ENCODE peak calls at places on chromosomes 12 and 14, in seven cellular contexts. J is IMR-90, X is mesendoderm, F is neuronal stem cell, W is H1, U is trophoblast cell, L is mesenchymal stem cell. P is an unnamed sample. For H3K4me1, the result is how much of the 10 kb centered on the place peaks cover.

GRCh38 chr12:57735952-57736742 is 2.4 kb downstream of the AGAP2 start:
- DNase-seq in J (peak), X (peak), F (no peak), W (no peak), U (no peak), L (peak), P (peak)

GRCh38 chr14:73612339-73613045 is at the start of gene ACOT6:
- DNase-seq in J (peak), X (peak), F (peak), W (no peak), U (peak), L (peak), P (peak)

GRCh38 chr12:76288218-76288617 is 60.0 kb downstream of the BBS10 start:
- DNase-seq in J (no peak), X (no peak), F (no peak), W (no peak), U (no peak), L (no peak), P (no peak)

GRCh38 chr12:43501705-43502104 is 50.3 kb downstream of the ADAMTS20 start:
- DNase-seq in J (peak), X (peak), F (no peak), W (no peak), U (no peak), L (peak), P (no peak)

GRCh38 chr14:94412671-94413638 is 24.6 kb upstream of the SERPINA1 start:
- DNase-seq in J (no peak), X (peak), F (no peak), W (no peak), U (no peak), L (no peak), P (peak)

GRCh38 chr14:38103542-38104225 is 104.0 kb upstream of the SSTR1 start:
- DNase-seq in J (no peak), X (no peak), F (no peak), W (no peak), U (no peak), L (no peak), P (no peak)

GRCh38 chr14:51564986-51565604 is 86.6 kb upstream of the FRMD6 start:
- DNase-seq in J (no peak), X (no peak), F (no peak), W (no peak), U (peak), L (no peak), P (no peak)

GRCh38 chr12:2877959-2878732 is 1.1 kb downstream of the RHNO1 start:
- DNase-seq in J (peak), X (peak), F (no peak), W (no peak), U (no peak), L (peak), P (peak)

GRCh38 chr14:71618047-71618446 is 314.2 kb upstream of the RGS6 start:
- DNase-seq in J (no peak), X (no peak), F (no peak), W (no peak), U (no peak), L (no peak), P (no peak)

GRCh38 chr12:31248815-31249214 is 77.1 kb downstream of the SINHCAF start:
- DNase-seq in J (no peak), X (no peak), F (no peak), W (no peak), U (no peak), L (no peak), P (no peak)

GRCh38 chr12:96985515-96986362 is 78.7 kb downstream of the NEDD1 start:
- DNase-seq in J (no peak), X (peak), F (no peak), W (no peak), U (no peak), L (no peak), P (peak)

GRCh38 chr12:7959278-7960063 is 23.5 kb upstream of the SLC2A3 start:
- DNase-seq in J (no peak), X (peak), F (peak), W (peak), U (peak), L (peak), P (peak)

DNA sequence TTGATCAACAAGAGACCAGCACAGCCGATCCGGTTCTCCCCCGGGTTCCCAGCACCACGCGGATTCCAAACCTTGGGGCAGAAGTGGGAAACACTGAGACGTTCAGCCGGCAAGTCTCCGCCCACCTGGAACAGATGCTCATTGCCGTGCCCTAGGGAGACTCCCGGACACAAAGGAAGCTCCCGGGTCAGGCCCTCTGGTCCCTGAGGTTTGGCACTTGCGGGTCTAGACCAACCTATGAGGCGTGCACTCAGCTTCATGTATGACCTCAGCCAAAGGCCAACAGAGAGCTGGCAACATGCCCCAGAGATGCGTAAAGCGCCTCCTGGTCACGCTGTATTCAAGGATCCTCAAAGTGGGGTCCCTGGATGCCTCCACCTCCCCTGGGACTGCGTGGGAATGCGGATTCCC is 2.5 kb downstream of the RIMBP2 start:
- DNase-seq in J (no peak), X (peak), F (no peak), W (no peak), U (no peak), L (no peak), P (peak)
- H2BK120ac ChIP-seq in J (no peak), X (no peak), F (no peak), W (no peak), U (no peak), L (no peak), P (no peak)

DNA sequence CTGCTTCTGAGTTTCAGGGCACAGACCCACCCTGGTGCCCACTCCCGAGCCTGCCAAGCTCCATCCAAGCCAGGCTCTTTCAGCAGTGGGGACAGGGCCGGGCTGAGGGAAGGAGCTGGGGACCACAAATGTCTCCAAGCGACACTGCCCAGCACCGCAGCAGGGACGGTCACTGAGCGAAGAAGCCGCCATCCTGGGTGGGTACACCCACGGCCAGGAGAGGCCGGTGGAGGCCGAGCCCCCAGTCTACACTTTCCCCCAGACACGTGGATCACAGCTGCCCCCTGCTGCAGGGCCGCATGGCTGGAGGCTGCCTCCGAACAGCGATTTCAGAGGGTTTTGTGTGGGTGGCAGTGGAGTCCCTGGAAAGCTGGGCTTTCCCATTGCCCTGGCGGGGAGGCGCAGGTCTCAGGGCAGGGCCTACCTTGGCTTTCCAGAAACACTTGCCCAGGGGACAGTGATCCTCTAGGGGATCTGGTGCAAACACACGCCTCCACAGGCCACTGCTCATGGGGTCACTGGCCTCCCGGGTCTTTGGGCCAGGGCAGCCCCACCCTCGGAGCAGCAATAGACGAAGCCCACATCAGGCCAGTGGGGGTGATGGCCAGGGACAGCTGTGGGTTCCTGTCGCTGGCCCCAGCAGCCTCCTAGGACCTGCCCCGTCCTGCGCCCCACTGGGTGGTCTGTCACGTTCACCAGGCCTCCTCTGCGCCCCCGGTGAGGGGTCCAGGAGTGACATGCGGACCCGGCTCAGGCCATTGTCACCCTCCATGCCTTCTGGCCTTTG is 1.2 kb upstream of the GPR132 start:
- DNase-seq in J (no peak), X (no peak), F (no peak), W (no peak), U (no peak), L (no peak), P (peak)
- H3K4me1 ChIP-seq in J (under half), X (under half), F (under half), W (under half), U (under half), L (under half), P (under half)

GRCh38 chr14:78401866-78402265 is 231.7 kb downstream of the NRXN3 start:
- DNase-seq in J (no peak), X (no peak), F (no peak), W (no peak), U (no peak), L (no peak), P (no peak)
- H2BK120ac ChIP-seq in J (no peak), X (no peak), F (no peak), W (no peak), U (no peak), L (no peak), P (no peak)

GRCh38 chr14:32986791-32987545 is 48.3 kb downstream of the NPAS3 start:
- DNase-seq in J (no peak), X (peak), F (peak), W (no peak), U (peak), L (peak), P (no peak)
- H3K4me1 ChIP-seq in J (under half), X (under half), F (under half), W (under half), U (under half), L (under half), P (under half)

GRCh38 chr12:128204725-128205124 is 62.2 kb upstream of the TMEM132C start:
- DNase-seq in J (no peak), X (no peak), F (no peak), W (no peak), U (no peak), L (no peak), P (no peak)

GRCh38 chr12:128205758-128206157 is 61.2 kb upstream of the TMEM132C start:
- DNase-seq in J (no peak), X (no peak), F (no peak), W (no peak), U (no peak), L (no peak), P (no peak)

DNA sequence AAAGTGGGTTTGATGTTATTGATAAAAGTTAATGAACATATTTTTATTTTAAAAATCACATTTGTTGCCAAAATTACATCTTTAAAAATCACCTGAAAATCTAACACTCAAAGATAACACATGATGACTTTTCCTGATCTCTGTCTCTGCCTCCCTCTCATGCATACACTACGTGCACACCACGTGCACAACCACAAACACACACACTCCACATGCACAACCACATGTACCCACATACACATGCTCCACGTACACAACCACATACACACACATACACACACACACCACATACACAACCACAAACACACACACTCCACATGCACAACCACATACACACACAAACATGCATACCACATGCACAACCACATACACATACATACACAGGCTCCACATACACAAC is 61.8 kb upstream of the TMEM132C start:
- DNase-seq in J (no peak), X (no peak), F (no peak), W (no peak), U (no peak), L (no peak), P (no peak)
- H2BK120ac ChIP-seq in J (no peak), X (no peak), F (no peak), W (no peak), U (no peak), L (no peak), P (no peak)

GRCh38 chr12:69241444-69242092 is 2.2 kb downstream of the CPSF6 start:
- DNase-seq in J (peak), X (no peak), F (no peak), W (no peak), U (no peak), L (no peak), P (no peak)
- H3K4me1 ChIP-seq in J (under half), X (under half), F (under half), W (under half), U (under half), L (under half), P (under half)

GRCh38 chr12:32922546-32923297 is 26.1 kb upstream of the PKP2 start:
- DNase-seq in J (no peak), X (no peak), F (no peak), W (no peak), U (no peak), L (no peak), P (no peak)

GRCh38 chr12:32918890-32919791 is 22.6 kb upstream of the PKP2 start:
- DNase-seq in J (peak), X (peak), F (no peak), W (no peak), U (peak), L (peak), P (no peak)

GRCh38 chr12:32921397-32921796 is 24.8 kb upstream of the PKP2 start:
- DNase-seq in J (no peak), X (no peak), F (no peak), W (no peak), U (no peak), L (no peak), P (no peak)

GRCh38 chr12:32920506-32921085 is 24.0 kb upstream of the PKP2 start:
- DNase-seq in J (no peak), X (peak), F (no peak), W (no peak), U (no peak), L (no peak), P (no peak)

GRCh38 chr12:32917094-32917611 is 20.6 kb upstream of the PKP2 start:
- DNase-seq in J (no peak), X (no peak), F (no peak), W (no peak), U (no peak), L (peak), P (no peak)
- H2BK120ac ChIP-seq in J (no peak), X (no peak), F (no peak), W (no peak), U (no peak), L (no peak), P (no peak)

DNA sequence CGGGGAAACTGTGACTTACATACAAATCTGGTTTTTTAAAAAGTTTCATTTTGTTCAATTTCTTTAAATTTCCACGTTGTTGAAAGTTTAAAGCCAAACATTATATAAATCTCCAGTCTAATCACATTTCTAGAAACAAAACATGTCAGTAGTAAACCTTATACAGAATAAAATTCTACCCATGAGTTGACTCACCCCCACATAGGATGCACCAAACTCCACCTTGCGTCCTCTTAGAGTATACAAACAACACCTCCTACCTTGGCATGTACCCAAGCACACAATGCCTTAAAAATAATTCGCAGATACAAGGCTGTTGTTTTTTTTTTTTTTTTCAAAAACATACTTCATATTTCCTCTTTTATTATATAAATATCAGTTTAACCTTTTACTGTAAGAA is 3.4 kb downstream of the FBXL14 start:
- DNase-seq in J (no peak), X (peak), F (no peak), W (no peak), U (no peak), L (peak), P (no peak)
- H3K4me1 ChIP-seq in J (under half), X (under half), F (half or more), W (under half), U (under half), L (under half), P (under half)

P was measured in H9.